ENCODE peak calls at places on chromosomes 7 and 10, in seven cellular contexts. One of them, this sample, is unnamed.

GRCh38 chr10:45219416-45219815 is 96.0 kb downstream of the OR13A1 start:
- DNase-seq in GM12878: no peak
- DNase-seq in upper lobe of left lung: no peak
- DNase-seq in IMR-90: no peak
- DNase-seq in WERI-Rb-1: no peak
- DNase-seq in neural progenitor cell: no peak
- DNase-seq in fibroblast of lung: no peak
- DNase-seq in this sample: no peak

GRCh38 chr10:95394161-95394880 is 103.5 kb upstream of the PDLIM1 start:
- DNase-seq in GM12878: peak; percentile 55
- DNase-seq in upper lobe of left lung: no peak
- DNase-seq in IMR-90: no peak
- DNase-seq in WERI-Rb-1: peak; percentile 13
- DNase-seq in neural progenitor cell: no peak
- DNase-seq in fibroblast of lung: no peak
- DNase-seq in this sample: no peak

GRCh38 chr10:129516846-129517679 is 50.0 kb downstream of the MGMT start:
- DNase-seq in GM12878: no peak
- DNase-seq in upper lobe of left lung: no peak
- DNase-seq in IMR-90: no peak
- DNase-seq in WERI-Rb-1: no peak
- DNase-seq in neural progenitor cell: no peak
- DNase-seq in fibroblast of lung: no peak
- DNase-seq in this sample: no peak

GRCh38 chr7:27254625-27255024 is 12.0 kb downstream of the EVX1 start:
- DNase-seq in GM12878: no peak
- DNase-seq in upper lobe of left lung: no peak
- DNase-seq in IMR-90: no peak
- DNase-seq in WERI-Rb-1: no peak
- DNase-seq in neural progenitor cell: no peak
- DNase-seq in fibroblast of lung: no peak
- DNase-seq in this sample: no peak

GRCh38 chr7:28768577-28769147 is 189.5 kb downstream of the TRIL start:
- DNase-seq in GM12878: no peak
- DNase-seq in upper lobe of left lung: no peak
- DNase-seq in IMR-90: peak; percentile 87
- DNase-seq in WERI-Rb-1: no peak
- DNase-seq in neural progenitor cell: no peak
- DNase-seq in fibroblast of lung: peak; percentile 50
- DNase-seq in this sample: no peak

GRCh38 chr7:112986256-112987031 is 100.2 kb downstream of the GPR85 start:
- DNase-seq in GM12878: no peak
- DNase-seq in upper lobe of left lung: no peak
- DNase-seq in IMR-90: peak; percentile 59
- DNase-seq in WERI-Rb-1: no peak
- DNase-seq in neural progenitor cell: no peak
- DNase-seq in fibroblast of lung: peak; percentile 80
- DNase-seq in this sample: no peak

GRCh38 chr10:108673756-108674155 is 1249.6 kb downstream of the XPNPEP1 start:
- DNase-seq in GM12878: no peak
- DNase-seq in upper lobe of left lung: no peak
- DNase-seq in IMR-90: no peak
- DNase-seq in WERI-Rb-1: no peak
- DNase-seq in neural progenitor cell: peak; percentile 26
- DNase-seq in fibroblast of lung: no peak
- DNase-seq in this sample: no peak

GRCh38 chr10:97069576-97070362 is 116.0 kb downstream of the SLIT1 start:
- DNase-seq in GM12878: no peak
- DNase-seq in upper lobe of left lung: no peak
- DNase-seq in IMR-90: no peak
- DNase-seq in WERI-Rb-1: no peak
- DNase-seq in neural progenitor cell: no peak
- DNase-seq in fibroblast of lung: peak; percentile 22
- DNase-seq in this sample: no peak

GRCh38 chr7:95951531-95951930 is 179.2 kb downstream of the DYNC1I1 start:
- DNase-seq in GM12878: no peak
- DNase-seq in upper lobe of left lung: no peak
- DNase-seq in IMR-90: no peak
- DNase-seq in WERI-Rb-1: no peak
- DNase-seq in neural progenitor cell: no peak
- DNase-seq in fibroblast of lung: no peak
- DNase-seq in this sample: no peak

GRCh38 chr10:32171213-32171612 is 115.0 kb upstream of the KIF5B start:
- DNase-seq in GM12878: no peak
- DNase-seq in upper lobe of left lung: peak; percentile 79
- DNase-seq in IMR-90: no peak
- DNase-seq in WERI-Rb-1: no peak
- DNase-seq in neural progenitor cell: no peak
- DNase-seq in fibroblast of lung: no peak
- DNase-seq in this sample: no peak

DNA sequence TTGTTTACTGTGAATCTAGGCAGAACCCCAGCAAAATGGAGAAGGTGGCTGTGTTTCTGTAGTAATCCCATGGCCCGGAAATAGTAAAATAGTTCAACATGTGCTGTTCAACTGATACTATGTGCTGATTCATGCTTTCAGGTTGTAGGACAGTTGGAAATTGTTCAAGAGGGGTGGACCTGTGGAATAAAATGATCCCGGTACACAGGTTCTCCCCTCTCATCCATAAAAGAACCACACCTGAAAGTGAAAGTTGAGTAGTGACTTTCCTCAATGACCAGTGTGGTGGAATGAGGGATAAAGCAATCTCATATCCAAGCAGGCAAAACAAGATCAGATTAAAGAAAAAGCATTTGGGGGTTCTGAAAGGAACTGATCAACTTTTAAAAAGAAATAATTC is 177.1 kb downstream of the POU6F2 start:
- DNase-seq in GM12878: no peak
- DNase-seq in upper lobe of left lung: no peak
- DNase-seq in IMR-90: no peak
- DNase-seq in WERI-Rb-1: no peak
- DNase-seq in neural progenitor cell: no peak
- DNase-seq in fibroblast of lung: no peak
- DNase-seq in this sample: no peak
- TF ChIP-seq CTCF in GM12878: no peak
- TF ChIP-seq CTCF in upper lobe of left lung: no peak
- TF ChIP-seq CTCF in IMR-90: no peak
- TF ChIP-seq CTCF in WERI-Rb-1: no peak
- TF ChIP-seq CTCF in neural progenitor cell: no peak
- TF ChIP-seq CTCF in fibroblast of lung: no peak
- TF ChIP-seq CTCF in this sample: no peak

DNA sequence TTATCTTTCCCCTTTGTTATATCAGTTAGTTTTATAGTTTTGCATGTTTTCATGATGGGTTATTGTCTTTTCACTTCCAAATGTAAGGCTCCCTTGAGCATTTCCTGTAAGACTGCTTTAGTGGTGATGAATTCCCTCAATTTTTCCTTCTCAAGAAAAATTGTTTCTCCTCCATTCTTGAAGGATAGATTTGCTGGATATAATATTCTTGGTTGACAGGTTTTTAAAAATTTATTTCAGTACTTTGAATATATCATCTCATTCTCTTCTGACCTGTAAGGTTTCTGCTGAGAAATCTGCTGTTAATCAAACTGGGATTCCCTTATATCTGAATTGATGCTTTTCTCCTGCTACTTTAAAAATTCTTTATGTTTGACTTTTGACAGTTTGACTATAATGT is 33.3 kb downstream of the SCART1 start:
- DNase-seq in GM12878: no peak
- DNase-seq in upper lobe of left lung: no peak
- DNase-seq in IMR-90: no peak
- DNase-seq in WERI-Rb-1: no peak
- DNase-seq in neural progenitor cell: no peak
- DNase-seq in fibroblast of lung: no peak
- DNase-seq in this sample: no peak
- H3K9me3 ChIP-seq in GM12878: peaks cover 23% of the 10 kb centered on the region
- H3K9me3 ChIP-seq in upper lobe of left lung: peaks cover 28% of the 10 kb centered on the region
- H3K9me3 ChIP-seq in IMR-90: peaks cover 3% of the 10 kb centered on the region
- H3K9me3 ChIP-seq in WERI-Rb-1: peaks cover 24% of the 10 kb centered on the region
- H3K9me3 ChIP-seq in neural progenitor cell: peaks cover 24% of the 10 kb centered on the region
- H3K9me3 ChIP-seq in fibroblast of lung: no peaks in the 10 kb centered on the region
- H3K9me3 ChIP-seq in this sample: peaks cover 43% of the 10 kb centered on the region

DNA sequence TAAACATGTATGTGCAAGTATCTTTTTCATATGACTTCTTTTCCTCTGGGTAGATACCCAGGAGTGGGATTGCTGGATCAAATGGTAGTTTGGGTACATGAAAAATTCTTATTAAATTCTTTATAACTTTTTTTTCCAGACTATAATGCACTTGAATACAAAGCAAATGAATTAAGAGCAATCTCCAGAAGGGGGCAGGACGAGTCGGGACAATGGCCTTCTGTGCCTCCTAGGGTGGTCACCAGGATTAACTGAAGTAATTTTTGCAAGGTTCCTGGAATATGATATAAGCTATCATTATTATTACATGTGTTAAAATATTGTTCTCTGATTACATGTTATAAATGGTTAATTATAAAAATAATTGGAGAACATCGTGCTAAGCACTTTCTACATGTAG is 127.2 kb downstream of the PPP1R17 start:
- DNase-seq in GM12878: no peak
- DNase-seq in upper lobe of left lung: no peak
- DNase-seq in IMR-90: no peak
- DNase-seq in WERI-Rb-1: peak; percentile 18
- DNase-seq in neural progenitor cell: peak; percentile 10
- DNase-seq in fibroblast of lung: peak; percentile 20
- DNase-seq in this sample: no peak
- TF ChIP-seq CTCF in GM12878: no peak
- TF ChIP-seq CTCF in upper lobe of left lung: peak; percentile 16
- TF ChIP-seq CTCF in IMR-90: peak; percentile 27
- TF ChIP-seq CTCF in WERI-Rb-1: no peak
- TF ChIP-seq CTCF in neural progenitor cell: peak; percentile 56
- TF ChIP-seq CTCF in fibroblast of lung: peak; percentile 15
- TF ChIP-seq CTCF in this sample: no peak

GRCh38 chr10:30079423-30079822 is 20.0 kb upstream of the JCAD start:
- DNase-seq in GM12878: no peak
- DNase-seq in upper lobe of left lung: no peak
- DNase-seq in IMR-90: no peak
- DNase-seq in WERI-Rb-1: no peak
- DNase-seq in neural progenitor cell: no peak
- DNase-seq in fibroblast of lung: no peak
- DNase-seq in this sample: no peak
- H3K9me3 ChIP-seq in GM12878: no peaks in the 10 kb centered on the region
- H3K9me3 ChIP-seq in upper lobe of left lung: no peaks in the 10 kb centered on the region
- H3K9me3 ChIP-seq in IMR-90: no peaks in the 10 kb centered on the region
- H3K9me3 ChIP-seq in WERI-Rb-1: no peaks in the 10 kb centered on the region
- H3K9me3 ChIP-seq in neural progenitor cell: no peaks in the 10 kb centered on the region
- H3K9me3 ChIP-seq in fibroblast of lung: no peaks in the 10 kb centered on the region
- H3K9me3 ChIP-seq in this sample: no peaks in the 10 kb centered on the region

GRCh38 chr10:2992401-2993198 is 74.7 kb upstream of the PFKP start:
- DNase-seq in GM12878: no peak
- DNase-seq in upper lobe of left lung: no peak
- DNase-seq in IMR-90: no peak
- DNase-seq in WERI-Rb-1: no peak
- DNase-seq in neural progenitor cell: no peak
- DNase-seq in fibroblast of lung: no peak
- DNase-seq in this sample: no peak
- TF ChIP-seq CTCF in GM12878: no peak
- TF ChIP-seq CTCF in upper lobe of left lung: no peak
- TF ChIP-seq CTCF in IMR-90: no peak
- TF ChIP-seq CTCF in WERI-Rb-1: no peak
- TF ChIP-seq CTCF in neural progenitor cell: peak; percentile 40
- TF ChIP-seq CTCF in fibroblast of lung: peak; percentile 22
- TF ChIP-seq CTCF in this sample: no peak